ENCODE peak calls at places on chromosome 14, in six cellular contexts. S, K, B, F, O and V are unnamed samples.

GRCh38 chr14:57692671-57693070 is 173.2 kb downstream of the SLC35F4 start:
- DNase-seq in O (no peak), S (peak; percentile 72), F (peak; percentile 72), B (peak; percentile 51), K (peak; percentile 39), V (no peak)

GRCh38 chr14:92625213-92625612 is 111.6 kb downstream of the RIN3 start:
- DNase-seq in O (no peak), S (peak; percentile 92), K (no peak), F (peak; percentile 95), B (no peak), V (no peak)

GRCh38 chr14:69106451-69106850 is 46.5 kb downstream of the DCAF5 start:
- DNase-seq in O (no peak), B (no peak), S (no peak), K (no peak), F (no peak), V (no peak)

GRCh38 chr14:57879516-57879915 is 13.6 kb upstream of the SLC35F4 start:
- DNase-seq in K (no peak), F (no peak), S (no peak), B (no peak), O (no peak), V (no peak)

GRCh38 chr14:67623114-67623513 is 3.4 kb downstream of the ARG2 start:
- DNase-seq in O (no peak), S (peak; percentile 43), K (peak; percentile 42), B (peak; percentile 12), F (peak; percentile 28), V (no peak)

GRCh38 chr14:65281991-65282908 is 130.3 kb upstream of the FUT8 start:
- DNase-seq in S (peak; percentile 83), O (peak; percentile 56), F (peak; percentile 93), B (no peak), K (peak; percentile 76), V (no peak)

GRCh38 chr14:100845341-100845740 is 19.4 kb downstream of the MEG3 start:
- DNase-seq in O (no peak), S (no peak), B (no peak), F (no peak), K (no peak), V (no peak)

GRCh38 chr14:104218361-104219180 is 80.2 kb downstream of the KIF26A start:
- DNase-seq in F (no peak), O (no peak), K (no peak), B (no peak), S (no peak), V (no peak)

GRCh38 chr14:96501383-96501745 is 818 bp upstream of the PAPOLA start:
- DNase-seq in S (no peak), F (no peak), B (no peak), K (no peak), O (peak; percentile 7), V (no peak)

GRCh38 chr14:51121096-51121495 is 26.2 kb upstream of the TRIM9 start:
- DNase-seq in O (no peak), F (no peak), S (no peak), B (no peak), K (peak; percentile 28), V (no peak)

GRCh38 chr14:98144964-98145363 is 1127.0 kb downstream of the BCL11B start:
- DNase-seq in K (no peak), O (no peak), S (peak; percentile 12), B (no peak), F (peak; percentile 69), V (no peak)

GRCh38 chr14:24224618-24225071 is 7.5 kb downstream of the NEDD8 start:
- DNase-seq in F (peak; percentile 98), S (peak; percentile 72), B (no peak), O (no peak), K (no peak), V (no peak)